ENCODE peak calls at places on chromosomes 4 and X, in five cellular contexts. One of them, this sample, is unnamed.

GRCh38 chr4:185773419-185773818 is 38.6 kb downstream of the SORBS2 start:
- DNase-seq in DND-41: no peak
- DNase-seq in GM20000: no peak
- DNase-seq in WTC11: no peak
- DNase-seq in hepatocyte: peak; percentile 59
- DNase-seq in this sample: no peak

GRCh38 chrX:149871940-149872339 is 9.0 kb upstream of the MAGEA8 start:
- DNase-seq in DND-41: peak; percentile 62
- DNase-seq in GM20000: peak; percentile 56
- DNase-seq in hepatocyte: peak; percentile 51
- DNase-seq in WTC11: peak; percentile 62
- DNase-seq in this sample: peak; percentile 69

GRCh38 chrX:39163585-39163984 is 362.3 kb downstream of the MID1IP1 start:
- DNase-seq in hepatocyte: no peak
- DNase-seq in GM20000: no peak
- DNase-seq in WTC11: no peak
- DNase-seq in DND-41: no peak
- DNase-seq in this sample: no peak

GRCh38 chr4:4919926-4920325 is 60.5 kb downstream of the MSX1 start:
- DNase-seq in DND-41: no peak
- DNase-seq in WTC11: no peak
- DNase-seq in GM20000: no peak
- DNase-seq in hepatocyte: no peak
- DNase-seq in this sample: no peak

GRCh38 chrX:13094374-13094773 is 50.0 kb upstream of the FAM9C start:
- DNase-seq in hepatocyte: no peak
- DNase-seq in GM20000: no peak
- DNase-seq in WTC11: no peak
- DNase-seq in DND-41: no peak
- DNase-seq in this sample: no peak

GRCh38 chr4:70183168-70183939 is 12.2 kb upstream of the ODAM start:
- DNase-seq in WTC11: peak; percentile 35
- DNase-seq in hepatocyte: peak; percentile 79
- DNase-seq in GM20000: peak; percentile 30
- DNase-seq in DND-41: peak; percentile 25
- DNase-seq in this sample: peak; percentile 60

GRCh38 chrX:71919886-71920285 is 9.2 kb downstream of the NHSL2 start:
- DNase-seq in hepatocyte: no peak
- DNase-seq in DND-41: no peak
- DNase-seq in GM20000: no peak
- DNase-seq in WTC11: no peak
- DNase-seq in this sample: no peak

GRCh38 chr4:68167166-68167565 is 37.5 kb upstream of the TMPRSS11F start:
- DNase-seq in WTC11: no peak
- DNase-seq in hepatocyte: no peak
- DNase-seq in GM20000: no peak
- DNase-seq in DND-41: no peak
- DNase-seq in this sample: no peak

GRCh38 chrX:25344191-25344936 is 328.6 kb upstream of the ARX start:
- DNase-seq in GM20000: no peak
- DNase-seq in WTC11: no peak
- DNase-seq in DND-41: no peak
- DNase-seq in hepatocyte: no peak
- DNase-seq in this sample: no peak

GRCh38 chrX:53599781-53600396 is 86.6 kb downstream of the HUWE1 start:
- DNase-seq in WTC11: no peak
- DNase-seq in DND-41: no peak
- DNase-seq in hepatocyte: no peak
- DNase-seq in GM20000: no peak
- DNase-seq in this sample: no peak

GRCh38 chrX:16869393-16870094 is 618 bp downstream of the RBBP7 start:
- DNase-seq in WTC11: peak; percentile 32
- DNase-seq in GM20000: peak; percentile 69
- DNase-seq in hepatocyte: peak; percentile 89
- DNase-seq in DND-41: peak; percentile 69
- DNase-seq in this sample: peak; percentile 67

GRCh38 chr4:56863441-56864129 is 42.1 kb upstream of the SPINK2 start:
- DNase-seq in GM20000: no peak
- DNase-seq in hepatocyte: no peak
- DNase-seq in DND-41: no peak
- DNase-seq in WTC11: no peak
- DNase-seq in this sample: no peak

GRCh38 chrX:41922694-41923171 is 621 bp downstream of the CASK start:
- DNase-seq in DND-41: peak; percentile 26
- DNase-seq in GM20000: no peak
- DNase-seq in hepatocyte: peak; percentile 57
- DNase-seq in WTC11: peak; percentile 34
- DNase-seq in this sample: peak; percentile 40

GRCh38 chrX:148517191-148517590 is 16.8 kb downstream of the AFF2 start:
- DNase-seq in WTC11: no peak
- DNase-seq in GM20000: no peak
- DNase-seq in DND-41: no peak
- DNase-seq in hepatocyte: no peak
- DNase-seq in this sample: no peak

GRCh38 chr4:126986828-126987227 is 645.9 kb upstream of the INTU start:
- DNase-seq in hepatocyte: no peak
- DNase-seq in GM20000: no peak
- DNase-seq in DND-41: no peak
- DNase-seq in WTC11: no peak
- DNase-seq in this sample: no peak

GRCh38 chrX:23332101-23332887 is 2.4 kb upstream of the PTCHD1 start:
- DNase-seq in GM20000: no peak
- DNase-seq in hepatocyte: peak; percentile 19
- DNase-seq in DND-41: no peak
- DNase-seq in WTC11: peak; percentile 15
- DNase-seq in this sample: no peak

GRCh38 chr4:95599777-95600436 is 51.1 kb upstream of the UNC5C start:
- DNase-seq in WTC11: no peak
- DNase-seq in hepatocyte: no peak
- DNase-seq in GM20000: peak; percentile 6
- DNase-seq in DND-41: no peak
- DNase-seq in this sample: no peak

GRCh38 chr4:87112063-87112462 is 108.4 kb downstream of the KLHL8 start:
- DNase-seq in DND-41: no peak
- DNase-seq in hepatocyte: no peak
- DNase-seq in GM20000: no peak
- DNase-seq in WTC11: no peak
- DNase-seq in this sample: no peak

GRCh38 chr4:39539026-39539690 is 11.9 kb upstream of the UGDH start:
- DNase-seq in DND-41: no peak
- DNase-seq in hepatocyte: no peak
- DNase-seq in WTC11: no peak
- DNase-seq in GM20000: no peak
- DNase-seq in this sample: no peak

GRCh38 chr4:186587416-186588018 is 32.1 kb upstream of the MTNR1A start:
- DNase-seq in DND-41: peak; percentile 52
- DNase-seq in GM20000: peak; percentile 56
- DNase-seq in WTC11: peak; percentile 72
- DNase-seq in hepatocyte: peak; percentile 81
- DNase-seq in this sample: peak; percentile 70

GRCh38 chrX:24682739-24683432 is 10.8 kb upstream of the POLA1 start:
- DNase-seq in WTC11: no peak
- DNase-seq in hepatocyte: no peak
- DNase-seq in DND-41: no peak
- DNase-seq in GM20000: no peak
- DNase-seq in this sample: no peak

GRCh38 chrX:53190363-53190960 is 34.5 kb downstream of the KDM5C start:
- DNase-seq in DND-41: peak; percentile 14
- DNase-seq in GM20000: no peak
- DNase-seq in hepatocyte: peak; percentile 26
- DNase-seq in WTC11: peak; percentile 56
- DNase-seq in this sample: peak; percentile 7

GRCh38 chrX:147875866-147876596 is 35.7 kb upstream of the FMR1 start:
- DNase-seq in GM20000: no peak
- DNase-seq in DND-41: no peak
- DNase-seq in hepatocyte: peak; percentile 51
- DNase-seq in WTC11: no peak
- DNase-seq in this sample: no peak

GRCh38 chr4:140099993-140100392 is 54.0 kb downstream of the MAML3 start:
- DNase-seq in WTC11: no peak
- DNase-seq in GM20000: no peak
- DNase-seq in hepatocyte: no peak
- DNase-seq in DND-41: peak; percentile 86
- DNase-seq in this sample: no peak

GRCh38 chrX:113195949-113196348 is 355.3 kb upstream of the AMOT start:
- DNase-seq in DND-41: no peak
- DNase-seq in WTC11: no peak
- DNase-seq in GM20000: no peak
- DNase-seq in hepatocyte: peak; percentile 16
- DNase-seq in this sample: no peak

GRCh38 chr4:1952046-1952700 is 56.6 kb downstream of the NELFA start:
- DNase-seq in GM20000: no peak
- DNase-seq in WTC11: no peak
- DNase-seq in hepatocyte: no peak
- DNase-seq in DND-41: no peak
- DNase-seq in this sample: no peak

GRCh38 chr4:63528592-63528991 is 880.7 kb downstream of the TECRL start:
- DNase-seq in WTC11: no peak
- DNase-seq in GM20000: no peak
- DNase-seq in hepatocyte: no peak
- DNase-seq in DND-41: no peak
- DNase-seq in this sample: no peak

GRCh38 chrX:43448688-43449087 is 207.4 kb upstream of the MAOA start:
- DNase-seq in hepatocyte: no peak
- DNase-seq in GM20000: no peak
- DNase-seq in WTC11: no peak
- DNase-seq in DND-41: no peak
- DNase-seq in this sample: no peak

GRCh38 chr4:25954293-25954904 is 40.4 kb downstream of the SMIM20 start:
- DNase-seq in hepatocyte: no peak
- DNase-seq in GM20000: no peak
- DNase-seq in WTC11: no peak
- DNase-seq in DND-41: no peak
- DNase-seq in this sample: no peak

GRCh38 chr4:25161599-25161960 is 1.3 kb upstream of the SEPSECS start:
- DNase-seq in DND-41: peak; percentile 9
- DNase-seq in WTC11: no peak
- DNase-seq in hepatocyte: peak; percentile 30
- DNase-seq in GM20000: no peak
- DNase-seq in this sample: no peak

DNA sequence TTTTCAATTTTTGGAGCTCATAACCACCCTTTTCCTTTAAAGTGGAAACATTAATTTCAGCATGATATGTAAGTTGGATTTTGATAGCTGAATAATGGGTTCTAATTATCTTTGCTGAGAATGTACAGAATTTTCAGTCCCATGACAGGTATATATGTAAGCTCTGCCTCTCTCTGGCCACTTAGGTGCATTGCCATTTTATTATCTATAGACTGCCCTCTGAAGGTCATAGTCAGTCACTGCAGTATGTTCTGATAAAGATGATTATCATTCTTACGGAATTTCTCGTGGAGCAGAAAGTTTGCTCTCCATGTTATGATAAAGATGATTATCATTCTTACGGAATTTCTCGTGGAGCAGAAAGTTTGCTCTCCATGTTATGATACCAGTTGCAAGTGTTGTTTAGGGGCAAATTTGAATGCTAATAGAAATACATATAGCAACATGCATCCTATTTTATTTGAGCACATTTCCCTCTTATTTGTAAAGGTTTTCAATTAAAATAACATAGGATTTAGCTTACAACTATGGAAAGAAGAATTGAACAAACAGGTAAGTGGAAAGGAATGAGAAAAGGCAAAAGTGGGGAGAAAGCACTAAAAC is 10.4 kb downstream of the AFP start:
- DNase-seq in GM20000: peak; percentile 51
- DNase-seq in hepatocyte: peak; percentile 72
- DNase-seq in WTC11: no peak
- DNase-seq in DND-41: peak; percentile 18
- DNase-seq in this sample: peak; percentile 17
- TF ChIP-seq CTCF in GM20000: peak; percentile 80
- TF ChIP-seq CTCF in hepatocyte: peak; percentile 82
- TF ChIP-seq CTCF in WTC11: peak; percentile 55
- TF ChIP-seq CTCF in DND-41: peak; percentile 87
- TF ChIP-seq CTCF in this sample: peak; percentile 65

GRCh38 chrX:103488332-103488731 is 31.0 kb downstream of the RAB40A start:
- DNase-seq in GM20000: no peak
- DNase-seq in hepatocyte: no peak
- DNase-seq in DND-41: no peak
- DNase-seq in WTC11: no peak
- DNase-seq in this sample: no peak
- TF ChIP-seq CTCF in GM20000: no peak
- TF ChIP-seq CTCF in hepatocyte: peak; percentile 59
- TF ChIP-seq CTCF in DND-41: peak; percentile 50
- TF ChIP-seq CTCF in WTC11: no peak
- TF ChIP-seq CTCF in this sample: no peak

GRCh38 chr4:37540486-37540885 is 145.7 kb downstream of the RELL1 start:
- DNase-seq in WTC11: peak; percentile 12
- DNase-seq in hepatocyte: no peak
- DNase-seq in GM20000: no peak
- DNase-seq in DND-41: no peak
- DNase-seq in this sample: peak; percentile 30
- TF ChIP-seq CTCF in WTC11: no peak
- TF ChIP-seq CTCF in hepatocyte: no peak
- TF ChIP-seq CTCF in GM20000: no peak
- TF ChIP-seq CTCF in DND-41: no peak
- TF ChIP-seq CTCF in this sample: no peak

GRCh38 chr4:183012862-183013855 is 85.9 kb upstream of the WWC2 start:
- DNase-seq in GM20000: no peak
- DNase-seq in WTC11: peak; percentile 21
- DNase-seq in hepatocyte: no peak
- DNase-seq in DND-41: no peak
- DNase-seq in this sample: no peak
- TF ChIP-seq CTCF in GM20000: no peak
- TF ChIP-seq CTCF in WTC11: no peak
- TF ChIP-seq CTCF in hepatocyte: no peak
- TF ChIP-seq CTCF in DND-41: no peak
- TF ChIP-seq CTCF in this sample: no peak